ENCODE peak calls at places on chromosome 17, in seven cellular contexts. N is uterus; A is cardiac fibroblast; J is CD4-positive, CD25-positive, alpha-beta regulatory T cell; F is mucosa of descending colon; G is A549; M is kidney. D is an unnamed sample.

GRCh38 chr17:76474894-76475293 is 7.5 kb downstream of the AANAT start:
- DNase-seq in N (no peak), A (no peak), J (no peak), F (no peak), G (no peak), M (peak; percentile 58), D (no peak)

GRCh38 chr17:43952351-43952723 is 1.4 kb downstream of the PYY start:
- DNase-seq in N (no peak), A (no peak), J (no peak), F (no peak), G (no peak), M (peak; percentile 76), D (no peak)

GRCh38 chr17:21354796-21355385 is 21.3 kb upstream of the KCNJ12 start:
- DNase-seq in N (no peak), A (no peak), J (no peak), F (no peak), G (no peak), M (peak; percentile 59), D (no peak)

GRCh38 chr17:43608313-43608712 is 53.4 kb downstream of the MEOX1 start:
- DNase-seq in N (no peak), A (peak; percentile 12), J (no peak), F (no peak), G (no peak), M (no peak), D (no peak)

GRCh38 chr17:80761421-80761871 is 216.8 kb downstream of the RPTOR start:
- DNase-seq in N (no peak), A (peak; percentile 52), J (peak; percentile 18), F (no peak), G (peak; percentile 55), M (no peak), D (no peak)

GRCh38 chr17:52027081-52027480 is 131.4 kb downstream of the CA10 start:
- DNase-seq in N (no peak), A (no peak), J (no peak), F (no peak), G (no peak), M (no peak), D (no peak)

GRCh38 chr17:80002242-80002641 is 33.4 kb downstream of the TBC1D16 start:
- DNase-seq in N (no peak), A (no peak), J (no peak), F (no peak), G (no peak), M (peak; percentile 46), D (no peak)

GRCh38 chr17:81563861-81564586 is 11.9 kb upstream of the FAAP100 start:
- DNase-seq in N (no peak), A (peak; percentile 83), J (no peak), F (no peak), G (no peak), M (peak; percentile 11), D (peak; percentile 89)

GRCh38 chr17:30091771-30092170 is 24.8 kb upstream of the NSRP1 start:
- DNase-seq in N (no peak), A (peak; percentile 79), J (no peak), F (no peak), G (no peak), M (no peak), D (peak; percentile 59)

GRCh38 chr17:60249517-60249826 is 99.7 kb downstream of the CA4 start:
- DNase-seq in N (no peak), A (peak; percentile 45), J (no peak), F (no peak), G (no peak), M (no peak), D (no peak)

GRCh38 chr17:77146882-77147281 is 6.1 kb downstream of the SEC14L1 start:
- DNase-seq in N (no peak), A (no peak), J (no peak), F (peak; percentile 74), G (no peak), M (peak; percentile 86), D (no peak)

GRCh38 chr17:79023886-79024771 is at the start of gene C1QTNF1:
- DNase-seq in N (peak; percentile 62), A (peak; percentile 88), J (no peak), F (peak; percentile 69), G (peak; percentile 96), M (peak; percentile 81), D (no peak)

GRCh38 chr17:55478971-55479370 is 32.3 kb downstream of the SMIM36 start:
- DNase-seq in N (no peak), A (no peak), J (no peak), F (no peak), G (no peak), M (no peak), D (no peak)

GRCh38 chr17:8820311-8821010 is 21.3 kb upstream of the MFSD6L start:
- DNase-seq in N (no peak), A (no peak), J (no peak), F (no peak), G (no peak), M (no peak), D (no peak)

GRCh38 chr17:29807520-29808361 is 122.3 kb downstream of the SSH2 start:
- DNase-seq in N (peak; percentile 52), A (peak; percentile 79), J (peak; percentile 50), F (peak; percentile 88), G (peak; percentile 73), M (no peak), D (peak; percentile 21)

GRCh38 chr17:79620207-79621038 is 9.6 kb upstream of the RBFOX3 start:
- DNase-seq in N (peak; percentile 6), A (no peak), J (no peak), F (no peak), G (no peak), M (peak; percentile 23), D (no peak)

GRCh38 chr17:82236142-82236971 is 7.5 kb downstream of the SLC16A3 start:
- DNase-seq in N (peak; percentile 64), A (peak; percentile 59), J (peak; percentile 47), F (peak; percentile 72), G (peak; percentile 80), M (peak; percentile 88), D (no peak)

GRCh38 chr17:491086-492014 is 138.7 kb upstream of the RPH3AL start:
- DNase-seq in N (peak; percentile 72), A (peak; percentile 66), J (peak; percentile 29), F (peak; percentile 37), G (peak; percentile 41), M (peak; percentile 91), D (no peak)

GRCh38 chr17:74513987-74514631 is 17.2 kb downstream of the CD300LB start:
- DNase-seq in N (no peak), A (peak; percentile 36), J (peak; percentile 24), F (peak; percentile 20), G (peak; percentile 55), M (no peak), D (no peak)

GRCh38 chr17:61809816-61810392 is 53.4 kb downstream of the BRIP1 start:
- DNase-seq in N (no peak), A (peak; percentile 72), J (no peak), F (no peak), G (no peak), M (no peak), D (no peak)

GRCh38 chr17:4436381-4436780 is 2.6 kb downstream of the SPNS3 start:
- DNase-seq in N (no peak), A (no peak), J (no peak), F (no peak), G (no peak), M (no peak), D (no peak)

GRCh38 chr17:66580178-66580577 is 254.7 kb upstream of the CACNG5 start:
- DNase-seq in N (peak; percentile 61), A (peak; percentile 65), J (no peak), F (peak; percentile 24), G (peak; percentile 26), M (peak; percentile 94), D (no peak)

GRCh38 chr17:4599505-4600281 is 15.4 kb downstream of the SMTNL2 start:
- DNase-seq in N (peak; percentile 87), A (peak; percentile 82), J (no peak), F (peak; percentile 32), G (no peak), M (peak; percentile 39), D (no peak)

GRCh38 chr17:83079340-83079747 is at the start of gene METRNL:
- DNase-seq in N (peak; percentile 79), A (peak; percentile 81), J (peak; percentile 49), F (peak; percentile 87), G (peak; percentile 77), M (peak; percentile 95), D (no peak)

GRCh38 chr17:80122026-80122575 is 20.7 kb downstream of the GAA start:
- DNase-seq in N (no peak), A (no peak), J (no peak), F (no peak), G (no peak), M (no peak), D (no peak)

GRCh38 chr17:40068917-40069750 is 6.4 kb downstream of the THRA start:
- DNase-seq in N (peak; percentile 96), A (peak; percentile 92), J (peak; percentile 52), F (peak; percentile 89), G (no peak), M (peak; percentile 97), D (peak; percentile 77)
- H3K4me3 ChIP-seq in N (peak overlapping the region; percentile 35), A (peak overlapping the region; percentile 31), J (peak overlapping the region; percentile 63), F (no peak overlapping the region), G (peak overlapping the region; percentile 29), M (peak overlapping the region; percentile 32), D (peak overlapping the region; percentile 35)

DNA sequence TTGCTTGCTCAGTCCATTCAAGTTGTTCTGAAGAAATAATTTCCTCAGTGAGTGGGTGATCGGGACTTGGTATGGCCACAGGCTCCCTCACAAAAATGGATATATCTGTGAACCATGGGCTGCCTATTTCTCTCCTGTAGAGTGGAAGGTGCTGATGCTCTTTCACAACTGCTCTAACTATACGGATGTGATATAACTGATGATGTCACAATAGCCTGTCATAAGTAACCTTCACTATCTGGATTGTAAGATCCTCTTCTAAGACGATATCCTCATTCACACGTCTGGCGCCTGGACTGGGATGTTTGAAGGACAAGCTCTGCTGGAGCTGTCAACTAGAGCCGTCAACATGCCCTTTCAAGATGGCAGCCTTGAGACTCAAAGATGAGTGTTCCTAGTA is 4.6 kb upstream of the CCL18 start:
- DNase-seq in N (no peak), A (no peak), J (no peak), F (no peak), G (no peak), M (no peak), D (no peak)
- H3K4me3 ChIP-seq in N (no peak overlapping the region), A (no peak overlapping the region), J (no peak overlapping the region), F (no peak overlapping the region), G (no peak overlapping the region), M (no peak overlapping the region), D (no peak overlapping the region)

DNA sequence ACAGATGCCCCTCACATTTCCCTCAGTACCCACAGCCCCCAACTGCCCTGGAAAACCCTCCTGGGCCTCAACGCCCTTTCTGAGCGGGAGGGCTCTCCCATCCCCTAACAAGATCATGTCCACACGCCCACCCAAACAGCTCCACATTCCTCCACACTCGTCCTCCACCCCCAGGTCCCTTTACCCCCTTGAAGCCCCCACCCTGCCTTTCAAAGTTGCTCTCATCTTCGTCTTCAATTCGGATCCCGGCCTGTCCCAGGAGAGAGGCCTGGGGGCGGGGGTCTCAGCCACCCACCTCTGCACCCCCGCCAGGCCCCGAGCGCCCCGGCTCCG is 14.3 kb downstream of the HOXB4 start:
- DNase-seq in N (no peak), A (no peak), J (no peak), F (no peak), G (no peak), M (no peak), D (no peak)
- H3K4me3 ChIP-seq in N (peak overlapping the region; percentile 33), A (peak overlapping the region; percentile 56), J (no peak overlapping the region), F (no peak overlapping the region), G (no peak overlapping the region), M (no peak overlapping the region), D (no peak overlapping the region)

DNA sequence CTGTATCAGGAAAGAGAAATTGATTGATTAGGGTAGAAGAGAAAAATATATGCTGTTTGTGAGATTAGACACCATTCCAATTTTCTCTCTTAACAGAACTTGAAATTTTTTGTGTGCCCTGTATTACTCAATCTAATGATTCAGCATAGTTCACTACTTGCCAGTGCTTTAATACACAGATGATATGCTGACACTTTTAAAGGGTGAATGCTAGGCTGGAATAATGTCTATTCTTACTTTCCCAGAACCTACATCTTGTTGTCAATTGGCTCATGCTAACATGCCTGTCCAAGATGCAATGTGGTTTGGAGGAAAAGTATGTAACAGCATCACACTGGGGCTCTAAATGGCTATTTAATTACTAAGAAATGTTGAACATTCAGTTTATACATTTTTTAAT is 7.6 kb upstream of the MAP2K6 start:
- DNase-seq in N (no peak), A (peak; percentile 35), J (no peak), F (no peak), G (no peak), M (no peak), D (no peak)
- H3K4me3 ChIP-seq in N (no peak overlapping the region), A (no peak overlapping the region), J (no peak overlapping the region), F (no peak overlapping the region), G (no peak overlapping the region), M (no peak overlapping the region), D (no peak overlapping the region)

D was measured in AG09309.